ENCODE peak calls at places on chromosomes 12 and 14, in ten cellular contexts. G is WTC11; D is fibroblast of pulmonary artery; V is PC-3; R is right cardiac atrium; P is stimulated activated CD8-positive, alpha-beta memory T cell treated with anti-CD3 and anti-CD28 coated beads, Interleukin-2, amount 100 ng/mL, for 1 hour; E is C1 segment of cervical spinal cord; M is left kidney; W is head of caudate nucleus; S is hepatic stellate cell. H is an unnamed sample.

GRCh38 chr14:96056509-96057422 is 17.6 kb downstream of the C14orf132 start:
- DNase-seq in V (peak), R (no peak), E (no peak), P (no peak), W (peak), M (no peak), S (no peak), D (no peak), G (peak), H (no peak)

GRCh38 chr12:102642199-102642598 is 161.8 kb upstream of the IGF1 start:
- DNase-seq in G (no peak), D (peak), S (no peak), W (no peak), E (no peak), M (no peak), P (no peak), V (no peak), R (no peak), H (no peak)

GRCh38 chr12:27013606-27014084 is 539 bp downstream of the TM7SF3 start:
- DNase-seq in V (peak), D (peak), S (peak), R (no peak), M (peak), P (no peak), E (no peak), W (no peak), G (no peak), H (peak)

GRCh38 chr12:106136263-106136662 is 2.5 kb downstream of the NUAK1 start:
- DNase-seq in G (peak), W (peak), D (peak), R (peak), E (peak), S (peak), M (peak), V (peak), P (peak), H (peak)

GRCh38 chr12:48184549-48184922 is 1.1 kb downstream of the CCDC184 start:
- DNase-seq in V (no peak), S (no peak), M (peak), G (no peak), E (no peak), W (peak), R (no peak), P (no peak), D (no peak), H (no peak)

GRCh38 chr14:49641697-49642129 is 6.7 kb upstream of the DNAAF2 start:
- DNase-seq in M (no peak), V (peak), E (no peak), P (no peak), R (no peak), W (no peak), D (no peak), G (no peak), S (no peak), H (no peak)

GRCh38 chr12:27347779-27348178 is 15.1 kb downstream of the BMAL2 start:
- DNase-seq in M (no peak), P (no peak), R (no peak), W (no peak), V (peak), E (no peak), D (no peak), G (no peak), S (no peak), H (no peak)

GRCh38 chr14:38357557-38357956 is 101.7 kb upstream of the CLEC14A start:
- DNase-seq in P (no peak), G (no peak), S (peak), R (no peak), E (no peak), M (peak), V (peak), W (no peak), D (peak), H (peak)

GRCh38 chr12:12788131-12788530 is 2.7 kb downstream of the APOLD1 start:
- DNase-seq in M (no peak), E (no peak), P (no peak), W (no peak), S (no peak), D (no peak), R (peak), G (no peak), V (no peak), H (peak)

GRCh38 chr12:12384601-12385321 is 27.9 kb downstream of the BORCS5 start:
- DNase-seq in G (peak), W (peak), M (peak), E (no peak), R (no peak), S (no peak), D (no peak), V (no peak), P (no peak), H (no peak)

GRCh38 chr14:65704850-65705249 is 292.3 kb downstream of the FUT8 start:
- DNase-seq in D (peak), E (no peak), M (no peak), R (no peak), G (no peak), S (no peak), V (no peak), W (no peak), P (no peak), H (no peak)

GRCh38 chr12:53500119-53500775 is 836 bp upstream of the TARBP2 start:
- DNase-seq in S (no peak), M (peak), P (no peak), E (peak), W (no peak), V (no peak), R (peak), D (peak), G (no peak), H (peak)

GRCh38 chr14:67738740-67739504 is 37.2 kb downstream of the RDH12 start:
- DNase-seq in W (peak), P (no peak), S (peak), D (peak), G (no peak), V (peak), E (no peak), M (peak), R (peak), H (no peak)

GRCh38 chr14:105582639-105583038 is 56.3 kb downstream of the TMEM121 start:
- DNase-seq in G (no peak), E (no peak), V (no peak), S (no peak), R (peak), P (no peak), M (no peak), D (no peak), W (no peak), H (peak)

GRCh38 chr12:62604856-62605255 is 138.2 kb downstream of the MON2 start:
- DNase-seq in S (peak), P (no peak), D (peak), E (no peak), M (peak), G (no peak), W (no peak), V (no peak), R (no peak), H (no peak)

GRCh38 chr12:39972119-39972518 is 133.8 kb downstream of the SLC2A13 start:
- DNase-seq in V (no peak), E (no peak), D (peak), G (no peak), M (no peak), W (no peak), S (no peak), R (no peak), P (no peak), H (no peak)

GRCh38 chr14:69713127-69713800 is 53.7 kb upstream of the SRSF5 start:
- DNase-seq in M (peak), P (no peak), W (no peak), D (no peak), G (peak), E (no peak), S (no peak), V (no peak), R (no peak), H (no peak)

GRCh38 chr12:46473634-46474201 is 101.1 kb upstream of the SLC38A2 start:
- DNase-seq in P (no peak), D (peak), M (peak), V (peak), R (peak), G (no peak), E (no peak), S (peak), W (peak), H (peak)

GRCh38 chr12:115163710-115164109 is 479.7 kb upstream of the TBX3 start:
- DNase-seq in S (no peak), M (peak), E (no peak), P (no peak), V (no peak), D (no peak), G (no peak), W (no peak), R (no peak), H (no peak)

GRCh38 chr12:110312581-110313360 is 31.7 kb downstream of the ATP2A2 start:
- DNase-seq in P (no peak), M (no peak), E (no peak), G (no peak), D (peak), V (peak), S (peak), R (no peak), W (no peak), H (peak)

GRCh38 chr14:103393078-103393477 is 7.9 kb downstream of the MARK3 start:
- DNase-seq in W (no peak), G (no peak), S (no peak), V (no peak), P (no peak), R (no peak), D (no peak), E (no peak), M (no peak), H (peak)

H was measured in lung microvascular endothelial cell.